ENCODE peak calls at places on chromosomes 4 and X, in four cellular contexts. One of them, this sample, is unnamed.
A peak's percentile ranks its signal among the peaks of the same experiment; 100 is the strongest.

GRCh38 chr4:5045099-5045498 is 6.2 kb upstream of the STK32B start:
- DNase-seq in IMR-90: no peak
- DNase-seq in lower leg skin: peak; percentile 82
- DNase-seq in PC-9: no peak
- DNase-seq in this sample: no peak

GRCh38 chr4:83191026-83191425 is 76.5 kb upstream of the PLAC8 start:
- DNase-seq in PC-9: no peak
- DNase-seq in lower leg skin: no peak
- DNase-seq in IMR-90: no peak
- DNase-seq in this sample: no peak

GRCh38 chr4:28092610-28093009 is 1232.0 kb downstream of the STIM2 start:
- DNase-seq in PC-9: peak; percentile 63
- DNase-seq in lower leg skin: no peak
- DNase-seq in IMR-90: no peak
- DNase-seq in this sample: no peak

GRCh38 chr4:26020896-26021295 is 106.9 kb downstream of the SMIM20 start:
- DNase-seq in IMR-90: peak; percentile 67
- DNase-seq in PC-9: no peak
- DNase-seq in lower leg skin: no peak
- DNase-seq in this sample: no peak

GRCh38 chr4:53601251-53601764 is 10.0 kb upstream of the LNX1 start:
- DNase-seq in PC-9: peak; percentile 82
- DNase-seq in lower leg skin: no peak
- DNase-seq in IMR-90: no peak
- DNase-seq in this sample: no peak

GRCh38 chr4:78656968-78657445 is 105.4 kb downstream of the ANXA3 start:
- DNase-seq in PC-9: no peak
- DNase-seq in lower leg skin: no peak
- DNase-seq in IMR-90: no peak
- DNase-seq in this sample: no peak

GRCh38 chr4:83282049-83282535 is 2.5 kb downstream of the COQ2 start:
- DNase-seq in PC-9: peak; percentile 50
- DNase-seq in lower leg skin: no peak
- DNase-seq in IMR-90: peak; percentile 62
- DNase-seq in this sample: no peak

GRCh38 chr4:54659213-54660144 is 1.7 kb downstream of the KIT start:
- DNase-seq in IMR-90: peak; percentile 30
- DNase-seq in PC-9: no peak
- DNase-seq in lower leg skin: no peak
- DNase-seq in this sample: no peak

GRCh38 chrX:135112096-135112729 is 8.1 kb downstream of the ETDB start:
- DNase-seq in IMR-90: peak; percentile 31
- DNase-seq in PC-9: no peak
- DNase-seq in lower leg skin: peak; percentile 49
- DNase-seq in this sample: no peak

GRCh38 chr4:53646792-53647191 is 55.5 kb upstream of the LNX1 start:
- DNase-seq in lower leg skin: no peak
- DNase-seq in IMR-90: no peak
- DNase-seq in PC-9: no peak
- DNase-seq in this sample: no peak

GRCh38 chr4:154231796-154232478 is 259.7 kb downstream of the DCHS2 start:
- DNase-seq in lower leg skin: no peak
- DNase-seq in PC-9: no peak
- DNase-seq in IMR-90: no peak
- DNase-seq in this sample: no peak

GRCh38 chr4:85370400-85371032 is 104.4 kb upstream of the ARHGAP24 start:
- DNase-seq in lower leg skin: no peak
- DNase-seq in IMR-90: peak; percentile 18
- DNase-seq in PC-9: no peak
- DNase-seq in this sample: no peak

GRCh38 chrX:26442340-26442739 is 226.4 kb downstream of the MAGEB5 start:
- DNase-seq in PC-9: no peak
- DNase-seq in IMR-90: peak; percentile 26
- DNase-seq in lower leg skin: no peak
- DNase-seq in this sample: no peak
- TF ChIP-seq CTCF in PC-9: peak; percentile 51
- TF ChIP-seq CTCF in IMR-90: peak; percentile 51
- TF ChIP-seq CTCF in lower leg skin: no peak
- TF ChIP-seq CTCF in this sample: peak; percentile 75

GRCh38 chr4:123622572-123622971 is 226.0 kb downstream of the SPRY1 start:
- DNase-seq in PC-9: no peak
- DNase-seq in lower leg skin: no peak
- DNase-seq in IMR-90: no peak
- DNase-seq in this sample: no peak
- TF ChIP-seq CTCF in PC-9: no peak
- TF ChIP-seq CTCF in lower leg skin: no peak
- TF ChIP-seq CTCF in IMR-90: no peak
- TF ChIP-seq CTCF in this sample: peak; percentile 49

GRCh38 chrX:49282647-49283011 is 13.0 kb downstream of the PPP1R3F start:
- DNase-seq in IMR-90: peak; percentile 33
- DNase-seq in PC-9: no peak
- DNase-seq in lower leg skin: peak; percentile 57
- DNase-seq in this sample: no peak
- TF ChIP-seq CTCF in IMR-90: peak; percentile 27
- TF ChIP-seq CTCF in PC-9: no peak
- TF ChIP-seq CTCF in lower leg skin: no peak
- TF ChIP-seq CTCF in this sample: peak; percentile 30

GRCh38 chrX:72394518-72395163 is 88.9 kb upstream of the CITED1 start:
- DNase-seq in PC-9: no peak
- DNase-seq in IMR-90: peak; percentile 50
- DNase-seq in lower leg skin: no peak
- DNase-seq in this sample: no peak

GRCh38 chrX:72393836-72394517 is 88.3 kb upstream of the CITED1 start:
- DNase-seq in lower leg skin: no peak
- DNase-seq in PC-9: no peak
- DNase-seq in IMR-90: no peak
- DNase-seq in this sample: no peak

GRCh38 chrX:72395252-72395651 is 89.5 kb upstream of the CITED1 start:
- DNase-seq in IMR-90: no peak
- DNase-seq in PC-9: no peak
- DNase-seq in lower leg skin: no peak
- DNase-seq in this sample: no peak

GRCh38 chrX:72392816-72393800 is 87.4 kb upstream of the CITED1 start:
- DNase-seq in lower leg skin: no peak
- DNase-seq in IMR-90: no peak
- DNase-seq in PC-9: no peak
- DNase-seq in this sample: no peak

DNA sequence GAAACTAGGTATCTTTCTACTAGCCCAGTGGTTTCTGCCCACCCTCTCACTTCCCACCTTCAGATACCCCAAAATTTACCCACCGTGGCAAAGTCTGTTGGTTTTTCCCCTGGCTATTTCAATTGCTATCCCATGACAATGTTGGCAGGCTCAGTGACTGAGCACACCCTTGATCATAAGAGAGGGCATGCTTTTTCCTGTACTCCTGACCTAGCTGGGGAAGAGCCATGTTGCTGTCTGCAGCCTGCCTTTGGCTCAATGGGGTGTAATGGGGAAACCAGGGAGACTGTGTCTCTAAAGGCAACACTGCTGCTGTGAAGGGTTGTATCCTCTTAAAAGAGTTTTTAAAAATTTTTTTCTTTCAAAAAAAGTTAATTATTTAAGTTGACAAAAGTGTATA is 90.4 kb upstream of the CITED1 start:
- DNase-seq in IMR-90: no peak
- DNase-seq in PC-9: no peak
- DNase-seq in lower leg skin: no peak
- DNase-seq in this sample: no peak
- TF ChIP-seq CTCF in IMR-90: no peak
- TF ChIP-seq CTCF in PC-9: no peak
- TF ChIP-seq CTCF in lower leg skin: no peak
- TF ChIP-seq CTCF in this sample: no peak

GRCh38 chr4:2350982-2351381 is 67.5 kb downstream of the ZFYVE28 start:
- DNase-seq in lower leg skin: peak; percentile 26
- DNase-seq in PC-9: no peak
- DNase-seq in IMR-90: no peak
- DNase-seq in this sample: peak; percentile 18
- TF ChIP-seq CTCF in lower leg skin: no peak
- TF ChIP-seq CTCF in PC-9: no peak
- TF ChIP-seq CTCF in IMR-90: no peak
- TF ChIP-seq CTCF in this sample: no peak

DNA sequence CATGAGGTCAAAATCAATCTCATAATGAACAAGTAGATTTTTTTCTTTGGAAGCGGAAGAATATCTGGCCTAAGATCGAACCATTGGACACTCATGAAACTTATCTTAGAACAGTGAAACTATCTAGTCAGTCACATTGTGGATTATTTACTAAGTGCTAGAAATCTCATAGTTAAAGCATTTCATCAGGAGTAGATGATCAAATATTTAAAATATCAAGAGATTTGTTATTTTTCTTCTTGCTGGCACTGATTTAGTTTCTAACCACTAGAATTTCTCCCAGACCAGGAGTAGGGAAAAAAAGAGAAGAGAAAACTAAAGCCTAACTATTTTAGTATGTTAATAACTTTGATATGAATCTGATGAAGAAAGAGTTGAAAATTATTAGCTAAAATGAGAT is 105.5 kb downstream of the SHROOM3 start:
- DNase-seq in IMR-90: no peak
- DNase-seq in PC-9: no peak
- DNase-seq in lower leg skin: no peak
- DNase-seq in this sample: no peak
- TF ChIP-seq CTCF in IMR-90: no peak
- TF ChIP-seq CTCF in PC-9: no peak
- TF ChIP-seq CTCF in lower leg skin: no peak
- TF ChIP-seq CTCF in this sample: no peak

This sample was measured in type B pancreatic cell.